ENCODE peak calls at places on chromosome 16, in six cellular contexts. B is activated naive CD4-positive, alpha-beta T cell; C is neural progenitor cell; W is SHP77; J is ACHN; M is effector CD4-positive, alpha-beta T cell. U is an unnamed sample.

GRCh38 chr16:88764913-88765349 is 20.1 kb downstream of the PIEZO1 start:
- DNase-seq in W (no peak), M (no peak), J (no peak), B (no peak), C (no peak), U (peak)

GRCh38 chr16:81700071-81700779 is 78.9 kb upstream of the PLCG2 start:
- DNase-seq in J (peak), M (no peak), B (no peak), W (no peak), C (no peak), U (no peak)

GRCh38 chr16:2535644-2536021 is 2.2 kb upstream of the PDPK1 start:
- DNase-seq in M (no peak), C (no peak), J (no peak), B (no peak), W (no peak), U (peak)

GRCh38 chr16:12231666-12232065 is 255.1 kb downstream of the SNX29 start:
- DNase-seq in W (no peak), B (no peak), C (no peak), J (no peak), M (no peak), U (peak)

GRCh38 chr16:56589141-56590039 is at the start of gene MT3:
- DNase-seq in C (peak), M (no peak), B (no peak), W (no peak), J (peak), U (peak)

GRCh38 chr16:81494888-81495287 is 50.3 kb downstream of the CMIP start:
- DNase-seq in M (no peak), W (no peak), J (no peak), C (no peak), B (no peak), U (no peak)

GRCh38 chr16:73000020-73000906 is 47.7 kb downstream of the ZFHX3 start:
- DNase-seq in W (no peak), J (no peak), C (no peak), M (no peak), B (no peak), U (peak)

GRCh38 chr16:8962393-8963009 is 1.2 kb downstream of the USP7 start:
- DNase-seq in M (peak), C (peak), W (peak), J (peak), B (peak), U (peak)

U was measured in M059J.